ENCODE peak calls at places on chromosomes 4 and X, in ten cellular contexts. D is HFF-Myc; F is CD8-positive, alpha-beta T cell; W is astrocyte; L is cardiac fibroblast; G is neural progenitor cell; X is choroid plexus epithelial cell; V is cardiac muscle cell; Y is uterus; O is fibroblast of lung. J is an unnamed sample.

GRCh38 chr4:106614446-106614845 is 245.9 kb upstream of the GIMD1 start:
- DNase-seq in G (no peak), L (no peak), D (no peak), O (peak; percentile 48), V (no peak), Y (no peak), F (no peak), X (peak; percentile 83), W (peak; percentile 24), J (no peak)

GRCh38 chrX:65679071-65679540 is 11.7 kb downstream of the MSN start:
- DNase-seq in Y (no peak), F (no peak), W (peak; percentile 74), X (no peak), D (no peak), O (peak; percentile 81), L (peak; percentile 86), V (no peak), G (no peak), J (no peak)

GRCh38 chrX:75603833-75604232 is 81.0 kb upstream of the ZDHHC15 start:
- DNase-seq in W (no peak), L (peak; percentile 33), F (no peak), G (peak; percentile 33), V (peak; percentile 19), X (peak; percentile 47), Y (no peak), O (peak; percentile 9), D (no peak), J (no peak)

GRCh38 chrX:26848511-26848910 is 614.6 kb downstream of the PPP4R3C start:
- DNase-seq in F (no peak), W (peak; percentile 1), O (peak; percentile 18), V (no peak), G (no peak), L (peak; percentile 47), D (no peak), Y (no peak), X (peak; percentile 46), J (no peak)

GRCh38 chr4:129968366-129968765 is 872.4 kb downstream of the C4orf33 start:
- DNase-seq in O (no peak), W (no peak), L (no peak), F (no peak), V (no peak), G (no peak), D (no peak), X (no peak), Y (no peak), J (no peak)

GRCh38 chr4:36303430-36304137 is 22.2 kb downstream of the DTHD1 start:
- DNase-seq in X (no peak), L (no peak), O (no peak), D (no peak), Y (no peak), G (no peak), W (no peak), F (no peak), V (no peak), J (no peak)

GRCh38 chr4:10587697-10588096 is 96.9 kb downstream of the CLNK start:
- DNase-seq in W (peak; percentile 39), X (peak; percentile 9), V (no peak), F (peak; percentile 61), G (no peak), D (no peak), O (peak; percentile 45), Y (no peak), L (no peak), J (no peak)

GRCh38 chrX:96924581-96924980 is 40.9 kb downstream of the RPA4 start:
- DNase-seq in W (no peak), D (no peak), L (no peak), X (no peak), V (no peak), G (no peak), F (no peak), Y (no peak), O (no peak), J (no peak)

GRCh38 chrX:153779891-153780677 is 757 bp upstream of the SRPK3 start:
- DNase-seq in W (no peak), Y (no peak), V (no peak), D (no peak), F (no peak), X (no peak), O (no peak), L (no peak), G (no peak), J (no peak)

GRCh38 chr4:75769044-75769443 is 44.7 kb downstream of the USO1 start:
- DNase-seq in Y (no peak), W (peak; percentile 38), G (no peak), D (no peak), O (peak; percentile 44), V (peak; percentile 5), L (peak; percentile 37), F (no peak), X (peak; percentile 36), J (no peak)

DNA sequence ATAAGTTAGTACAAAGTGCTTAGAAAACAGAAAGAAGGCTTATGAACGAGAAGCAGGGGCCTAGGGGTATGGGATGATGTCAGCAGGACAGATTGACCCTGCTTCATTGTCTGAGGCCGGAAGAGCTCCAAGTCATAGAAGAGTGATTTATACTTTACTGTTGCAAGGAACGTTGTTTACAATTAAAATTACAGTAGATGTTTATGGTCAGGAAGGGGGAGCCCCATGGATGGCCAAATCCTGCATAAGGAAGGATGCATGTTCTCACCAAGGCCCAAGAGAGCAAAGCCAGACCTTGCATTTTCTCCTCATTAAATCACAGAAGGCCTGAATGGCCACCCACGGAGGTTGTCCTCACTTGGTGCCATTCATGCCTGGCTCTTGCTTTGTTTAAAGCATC is 115.3 kb downstream of the LDB2 start:
- DNase-seq in F (no peak), D (no peak), W (no peak), V (no peak), L (peak; percentile 46), G (peak; percentile 29), Y (no peak), O (peak; percentile 40), X (peak; percentile 45), J (no peak)
- H3K4me3 ChIP-seq in F (no peak overlapping the region), D (no peak overlapping the region), W (no peak overlapping the region), V (no peak overlapping the region), L (no peak overlapping the region), G (no peak overlapping the region), Y (no peak overlapping the region), O (no peak overlapping the region), X (no peak overlapping the region), J (no peak overlapping the region)

DNA sequence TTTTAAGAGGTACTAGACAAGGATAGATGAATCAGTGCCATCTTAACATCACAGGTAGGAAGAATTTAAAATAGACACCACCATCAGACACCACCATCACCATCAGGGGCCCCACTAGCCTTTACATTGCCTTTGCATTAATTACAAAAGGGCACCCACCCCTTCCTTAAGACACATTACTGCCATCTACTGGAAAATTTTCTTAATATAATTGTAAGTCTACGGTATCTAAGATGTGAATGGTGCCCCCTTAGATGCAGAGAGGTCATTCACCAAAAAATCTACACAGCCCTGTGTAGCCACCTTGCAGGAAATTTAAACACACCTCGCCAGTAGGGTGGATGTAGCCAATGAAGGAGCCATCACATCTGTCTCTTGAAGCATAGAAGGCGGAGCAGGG is 184.1 kb downstream of the MID1IP1 start:
- DNase-seq in X (peak; percentile 30), F (no peak), W (no peak), O (no peak), D (no peak), G (no peak), Y (no peak), V (peak; percentile 41), L (peak; percentile 43), J (no peak)
- TF ChIP-seq CTCF in X (peak; percentile 28), F (no peak), W (no peak), O (no peak), D (peak; percentile 2), G (peak; percentile 16), Y (peak; percentile 14), V (peak; percentile 30), L (no peak), J (peak; percentile 16)

DNA sequence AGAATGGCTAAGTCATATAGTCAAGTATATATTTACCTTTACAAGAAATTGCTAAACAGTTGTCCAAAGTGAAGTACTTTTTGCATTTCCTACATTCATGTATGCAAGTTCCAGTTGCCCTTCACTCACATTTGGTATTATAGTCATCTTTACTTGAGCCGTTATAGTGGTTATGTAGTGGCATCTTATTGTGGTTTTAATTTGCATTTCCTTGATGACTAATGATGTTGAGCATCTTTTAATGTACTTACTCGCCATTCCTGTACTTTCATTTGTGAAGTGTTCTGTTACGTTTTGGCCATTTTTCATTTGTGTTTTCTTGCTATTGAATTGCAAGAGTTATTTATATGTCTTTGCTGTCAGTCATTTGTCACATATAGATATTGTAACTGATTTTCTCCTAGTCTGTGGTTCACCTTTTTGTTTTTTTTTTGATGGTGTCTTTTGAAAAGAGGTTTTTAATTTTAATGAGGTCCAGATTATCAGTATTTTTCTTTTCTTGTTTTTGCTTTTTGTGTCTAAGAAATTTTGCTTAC is 27.6 kb downstream of the ARFIP1 start:
- DNase-seq in W (peak; percentile 80), F (no peak), G (no peak), X (peak; percentile 43), L (peak; percentile 58), D (no peak), V (peak; percentile 16), O (peak; percentile 84), Y (no peak), J (no peak)
- H3K4me3 ChIP-seq in W (peak overlapping the region; percentile 6), F (no peak overlapping the region), G (no peak overlapping the region), X (no peak overlapping the region), L (no peak overlapping the region), D (no peak overlapping the region), V (no peak overlapping the region), O (no peak overlapping the region), Y (no peak overlapping the region), J (no peak overlapping the region)

GRCh38 chr4:3136454-3136853 is 62.0 kb downstream of the HTT start:
- DNase-seq in O (no peak), V (peak; percentile 46), W (no peak), L (peak; percentile 45), X (peak; percentile 61), G (no peak), F (no peak), D (no peak), Y (no peak), J (no peak)
- TF ChIP-seq CTCF in O (no peak), V (peak; percentile 37), W (no peak), L (peak; percentile 24), X (peak; percentile 36), G (peak; percentile 22), F (no peak), D (no peak), Y (no peak), J (no peak)

GRCh38 chrX:115897956-115898355 is 272.6 kb upstream of the AGTR2 start:
- DNase-seq in D (no peak), O (no peak), F (no peak), G (no peak), W (no peak), X (no peak), V (no peak), Y (no peak), L (no peak), J (no peak)
- H3K4me3 ChIP-seq in D (no peak overlapping the region), O (no peak overlapping the region), F (no peak overlapping the region), G (no peak overlapping the region), W (no peak overlapping the region), X (no peak overlapping the region), V (no peak overlapping the region), Y (no peak overlapping the region), L (no peak overlapping the region), J (no peak overlapping the region)

DNA sequence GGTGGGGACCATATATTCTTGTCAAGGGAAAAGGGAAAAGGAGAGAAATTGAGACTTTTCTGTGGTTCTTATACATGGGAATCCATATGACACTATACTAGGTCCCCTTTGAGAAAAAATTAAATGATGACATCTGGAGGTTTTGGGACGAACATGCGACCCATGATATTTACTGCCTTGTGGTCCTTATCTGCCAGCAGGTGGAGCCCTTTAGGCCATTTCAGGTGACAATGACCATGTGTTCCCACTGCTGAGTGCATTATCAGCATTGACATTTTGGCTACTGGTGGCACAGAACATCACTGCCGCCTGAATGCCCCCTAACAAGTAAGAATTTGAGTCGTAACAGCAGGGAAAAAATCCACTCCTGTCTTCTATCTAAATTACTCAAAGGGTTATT is 843.4 kb downstream of the FSTL5 start:
- DNase-seq in X (peak; percentile 33), G (peak; percentile 54), L (peak; percentile 2), Y (no peak), F (no peak), D (no peak), O (peak; percentile 20), V (no peak), W (peak; percentile 10), J (peak; percentile 2)
- TF ChIP-seq CTCF in X (peak; percentile 66), G (peak; percentile 64), L (no peak), Y (no peak), F (no peak), D (peak; percentile 17), O (no peak), V (no peak), W (peak; percentile 50), J (peak; percentile 60)